ENCODE peak calls at places on chromosomes 6 and 20, in ten cellular contexts. Y is lung, A is neuronal stem cell, L is cardiac muscle cell, O is aorta, I is PC-3, U is colonic mucosa, B is Peyer's patch, K is heart right ventricle, P is BE2C. H is an unnamed sample.

GRCh38 chr20:44572551-44573500 is 9.6 kb upstream of the PKIG start:
- DNase-seq in Y (no peak), A (no peak), P (no peak), K (peak; percentile 53), O (no peak), I (peak; percentile 95), U (no peak), B (no peak), L (peak; percentile 75), H (no peak)

GRCh38 chr6:41028618-41029486 is 10.2 kb downstream of the UNC5CL start:
- DNase-seq in K (no peak), U (no peak), O (no peak), Y (no peak), A (no peak), P (no peak), B (no peak), I (no peak), L (peak; percentile 42), H (no peak)

GRCh38 chr20:34825530-34826362 is at the start of gene NCOA6:
- DNase-seq in K (peak; percentile 92), A (peak; percentile 59), O (peak; percentile 90), P (peak; percentile 89), I (peak; percentile 77), L (peak; percentile 87), Y (peak; percentile 88), B (peak; percentile 86), U (peak; percentile 93), H (peak; percentile 84)

GRCh38 chr6:7727951-7728854 is 2.3 kb downstream of the BMP6 start:
- DNase-seq in B (no peak), Y (no peak), P (peak; percentile 18), U (peak; percentile 24), A (peak; percentile 51), O (peak; percentile 48), L (peak; percentile 30), K (peak; percentile 33), I (peak; percentile 22), H (no peak)

GRCh38 chr6:89794324-89794723 is 25.3 kb downstream of the MDN1 start:
- DNase-seq in K (no peak), L (no peak), Y (no peak), P (no peak), U (no peak), B (no peak), A (no peak), O (no peak), I (no peak), H (no peak)

GRCh38 chr20:18794428-18794787 is 19.2 kb upstream of the SCP2D1 start:
- DNase-seq in L (no peak), I (no peak), U (no peak), O (no peak), B (no peak), P (no peak), K (no peak), A (no peak), Y (no peak), H (no peak)

GRCh38 chr6:53734473-53735299 is 60.1 kb upstream of the LRRC1 start:
- DNase-seq in U (peak; percentile 68), P (peak; percentile 43), A (no peak), I (peak; percentile 94), B (peak; percentile 44), Y (no peak), K (peak; percentile 26), L (peak; percentile 75), O (peak; percentile 53), H (no peak)

GRCh38 chr6:28337103-28337520 is 1.2 kb upstream of the ZSCAN31 start:
- DNase-seq in L (no peak), Y (no peak), A (no peak), O (no peak), K (no peak), B (no peak), U (no peak), I (no peak), P (no peak), H (no peak)

GRCh38 chr6:3742076-3742425 is 9.5 kb downstream of the PXDC1 start:
- DNase-seq in B (no peak), L (no peak), A (no peak), K (no peak), Y (no peak), P (no peak), I (peak; percentile 66), U (no peak), O (no peak), H (no peak)

GRCh38 chr6:90459225-90459758 is 127.6 kb downstream of the MAP3K7 start:
- DNase-seq in B (no peak), K (no peak), P (no peak), I (peak; percentile 53), L (no peak), U (no peak), A (no peak), Y (no peak), O (no peak), H (no peak)

DNA sequence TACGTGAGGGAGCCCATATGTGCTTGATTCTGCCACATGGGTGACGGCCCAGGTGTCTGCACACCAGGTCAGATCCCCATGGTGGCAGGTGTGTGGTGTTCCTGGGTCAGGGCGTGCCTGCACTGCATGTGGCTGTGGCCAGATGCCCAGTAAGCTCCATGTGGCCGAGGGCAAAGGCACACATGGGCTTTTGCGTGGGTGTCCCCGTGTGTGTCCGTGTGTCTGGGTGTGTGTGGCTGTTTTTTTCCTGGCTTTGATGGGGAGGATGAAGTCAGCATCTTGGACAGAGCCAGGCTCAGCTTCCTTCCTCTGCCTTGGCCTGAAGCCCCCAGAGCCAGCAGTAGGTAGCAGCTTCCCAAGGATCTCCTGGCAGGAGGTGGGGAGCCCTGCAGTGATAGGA is 1.5 kb upstream of the TNXB start:
- DNase-seq in U (no peak), P (no peak), O (peak; percentile 59), I (no peak), K (no peak), Y (no peak), L (no peak), B (no peak), A (no peak), H (no peak)
- H3K4me1 ChIP-seq in U (peaks cover 8% of the 10 kb centered on the region), P (no peaks in the 10 kb centered on the region), O (no peaks in the 10 kb centered on the region), I (peaks cover 49% of the 10 kb centered on the region), K (peaks cover 91% of the 10 kb centered on the region), Y (peaks cover 29% of the 10 kb centered on the region), L (peaks cover 7% of the 10 kb centered on the region), B (peaks cover 3% of the 10 kb centered on the region), A (peaks cover 22% of the 10 kb centered on the region), H (peaks cover 97% of the 10 kb centered on the region)

GRCh38 chr6:151147118-151147832 is 92.5 kb upstream of the AKAP12 start:
- DNase-seq in O (no peak), P (no peak), I (no peak), K (no peak), B (no peak), Y (no peak), U (no peak), L (no peak), A (no peak), H (no peak)

GRCh38 chr6:151148111-151148510 is 91.7 kb upstream of the AKAP12 start:
- DNase-seq in P (no peak), O (no peak), A (no peak), I (peak; percentile 23), L (no peak), Y (no peak), U (no peak), K (peak; percentile 36), B (no peak), H (no peak)

GRCh38 chr6:151155095-151155494 is 84.7 kb upstream of the AKAP12 start:
- DNase-seq in P (no peak), Y (no peak), I (no peak), L (no peak), O (no peak), B (no peak), K (no peak), U (no peak), A (no peak), H (no peak)

GRCh38 chr6:151154418-151154817 is 85.3 kb upstream of the AKAP12 start:
- DNase-seq in Y (no peak), K (peak; percentile 40), I (no peak), P (peak; percentile 32), B (no peak), A (no peak), O (peak; percentile 61), U (no peak), L (peak; percentile 34), H (no peak)

DNA sequence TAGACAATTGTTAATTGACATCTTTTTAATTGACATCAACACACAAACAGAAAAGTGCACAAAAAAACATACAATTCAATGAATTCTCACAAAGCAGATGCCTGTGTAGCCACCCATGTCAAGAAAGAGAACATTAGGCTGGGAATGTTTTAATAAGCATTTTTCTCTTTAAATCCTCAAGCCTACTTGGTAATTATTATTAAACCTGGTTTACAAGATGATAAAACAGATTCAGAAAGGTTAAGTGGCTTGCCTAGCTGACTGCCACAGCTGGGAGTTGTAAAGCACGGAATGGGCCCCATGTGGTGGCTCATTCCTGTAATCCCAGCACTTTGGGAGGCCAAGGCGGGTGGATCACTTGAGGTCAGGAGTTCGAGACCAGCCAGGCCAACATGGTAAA is 90.0 kb upstream of the AKAP12 start:
- DNase-seq in L (no peak), B (no peak), Y (no peak), U (no peak), O (no peak), A (no peak), P (no peak), I (no peak), K (no peak), H (no peak)
- H3K27me3 ChIP-seq in L (no peaks in the 10 kb centered on the region), B (no peaks in the 10 kb centered on the region), Y (no peaks in the 10 kb centered on the region), U (no peaks in the 10 kb centered on the region), O (no peaks in the 10 kb centered on the region), A (no peaks in the 10 kb centered on the region), P (no peaks in the 10 kb centered on the region), I (no peaks in the 10 kb centered on the region), K (no peaks in the 10 kb centered on the region), H (no peaks in the 10 kb centered on the region)

DNA sequence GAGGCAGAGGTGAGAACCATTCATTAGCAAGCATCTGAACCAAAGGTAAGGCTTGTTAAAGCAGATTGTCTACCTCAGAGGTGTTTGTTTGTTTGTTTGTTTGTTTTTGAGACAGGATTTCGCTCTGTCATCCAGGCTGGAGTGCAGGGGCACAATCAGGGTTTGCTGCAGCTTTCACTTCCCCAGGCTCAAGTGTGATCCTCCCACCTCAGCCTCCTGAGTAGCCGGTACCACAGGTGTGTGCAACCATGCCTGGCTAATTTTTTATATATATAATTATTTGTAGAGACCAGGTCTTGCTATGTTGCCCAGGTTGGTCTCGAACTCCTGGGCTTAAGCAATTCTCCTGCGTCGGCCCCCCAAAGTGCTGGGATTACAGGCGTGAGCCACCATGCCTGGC is 17.2 kb downstream of the CYP39A1 start:
- DNase-seq in I (no peak), P (no peak), B (no peak), Y (no peak), A (no peak), O (no peak), U (no peak), K (no peak), L (no peak), H (no peak)
- H3K4me1 ChIP-seq in I (peaks cover 27% of the 10 kb centered on the region), P (no peaks in the 10 kb centered on the region), B (no peaks in the 10 kb centered on the region), Y (no peaks in the 10 kb centered on the region), A (peaks cover 2% of the 10 kb centered on the region), O (no peaks in the 10 kb centered on the region), U (no peaks in the 10 kb centered on the region), K (peaks cover 6% of the 10 kb centered on the region), L (no peaks in the 10 kb centered on the region), H (no peaks in the 10 kb centered on the region)

DNA sequence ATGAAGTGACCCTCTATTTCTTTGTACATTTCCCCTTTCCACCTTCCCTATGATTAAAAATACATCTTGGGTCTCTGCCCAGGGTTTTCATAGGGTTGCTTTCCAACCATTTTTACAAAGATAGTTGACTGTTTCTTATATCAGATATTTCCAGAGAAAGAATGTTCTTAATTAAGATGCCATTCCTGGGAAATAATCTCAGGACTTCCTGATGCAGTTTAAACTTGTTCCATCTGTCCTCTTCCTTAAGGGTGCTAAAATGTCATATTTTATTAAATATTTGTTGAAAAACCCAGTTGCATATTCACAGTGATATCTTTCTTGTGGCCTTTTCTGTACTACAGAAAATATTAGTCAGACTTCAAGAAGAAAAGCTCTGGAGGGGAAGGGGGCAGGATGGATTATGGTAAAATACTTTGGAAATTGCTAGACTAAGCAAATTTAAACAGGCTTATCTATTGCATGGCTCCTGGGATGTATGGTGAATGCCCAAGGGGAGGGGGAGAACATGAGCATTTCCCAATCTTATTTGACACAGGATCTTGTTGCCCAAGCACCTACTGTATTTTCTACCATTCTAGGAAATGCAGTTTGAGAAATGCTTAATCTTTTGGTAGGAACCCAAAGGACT is 86.3 kb upstream of the LAMP5 start:
- DNase-seq in P (no peak), I (no peak), K (no peak), Y (no peak), B (no peak), U (no peak), O (no peak), L (no peak), A (no peak), H (no peak)
- H3K27me3 ChIP-seq in P (no peaks in the 10 kb centered on the region), I (no peaks in the 10 kb centered on the region), K (no peaks in the 10 kb centered on the region), Y (no peaks in the 10 kb centered on the region), B (no peaks in the 10 kb centered on the region), U (no peaks in the 10 kb centered on the region), O (no peaks in the 10 kb centered on the region), L (no peaks in the 10 kb centered on the region), A (no peaks in the 10 kb centered on the region), H (no peaks in the 10 kb centered on the region)

H was measured in right atrium auricular region.